ENCODE peak calls at places on chromosomes 12 and 14, in four cellular contexts. One of them, this sample, is unnamed.

GRCh38 chr14:69535230-69535848 is 39.3 kb downstream of the CCDC177 start:
- DNase-seq in stimulated activated CD4-positive, alpha-beta T cell treated with anti-CD3 and anti-CD28 coated beads, Interleukin-12 subunit alpha, Interleukin-12 subunit beta, amount 100 ng/mL, for 48 hours: no peak
- DNase-seq in amniotic epithelial cell: peak
- DNase-seq in activated T-cell treated with anti-CD3 and anti-CD28 coated beads for 1 hour: no peak
- DNase-seq in this sample: peak

GRCh38 chr12:113640837-113641236 is 169.2 kb upstream of the LHX5 start:
- DNase-seq in amniotic epithelial cell: no peak
- DNase-seq in activated T-cell treated with anti-CD3 and anti-CD28 coated beads for 1 hour: no peak
- DNase-seq in stimulated activated CD4-positive, alpha-beta T cell treated with anti-CD3 and anti-CD28 coated beads, Interleukin-12 subunit alpha, Interleukin-12 subunit beta, amount 100 ng/mL, for 48 hours: no peak
- DNase-seq in this sample: no peak

GRCh38 chr12:117141097-117141898 is 42.1 kb upstream of the TESC start:
- DNase-seq in activated T-cell treated with anti-CD3 and anti-CD28 coated beads for 1 hour: no peak
- DNase-seq in stimulated activated CD4-positive, alpha-beta T cell treated with anti-CD3 and anti-CD28 coated beads, Interleukin-12 subunit alpha, Interleukin-12 subunit beta, amount 100 ng/mL, for 48 hours: no peak
- DNase-seq in amniotic epithelial cell: no peak
- DNase-seq in this sample: no peak

GRCh38 chr14:75476274-75476995 is 45.8 kb upstream of the BATF start:
- DNase-seq in stimulated activated CD4-positive, alpha-beta T cell treated with anti-CD3 and anti-CD28 coated beads, Interleukin-12 subunit alpha, Interleukin-12 subunit beta, amount 100 ng/mL, for 48 hours: no peak
- DNase-seq in activated T-cell treated with anti-CD3 and anti-CD28 coated beads for 1 hour: no peak
- DNase-seq in amniotic epithelial cell: peak
- DNase-seq in this sample: no peak

GRCh38 chr12:120091371-120092090 is 25.0 kb downstream of the RAB35 start:
- DNase-seq in amniotic epithelial cell: no peak
- DNase-seq in stimulated activated CD4-positive, alpha-beta T cell treated with anti-CD3 and anti-CD28 coated beads, Interleukin-12 subunit alpha, Interleukin-12 subunit beta, amount 100 ng/mL, for 48 hours: no peak
- DNase-seq in activated T-cell treated with anti-CD3 and anti-CD28 coated beads for 1 hour: no peak
- DNase-seq in this sample: no peak

GRCh38 chr14:104897286-104898194 is 27.1 kb upstream of the PLD4 start:
- DNase-seq in activated T-cell treated with anti-CD3 and anti-CD28 coated beads for 1 hour: no peak
- DNase-seq in amniotic epithelial cell: no peak
- DNase-seq in stimulated activated CD4-positive, alpha-beta T cell treated with anti-CD3 and anti-CD28 coated beads, Interleukin-12 subunit alpha, Interleukin-12 subunit beta, amount 100 ng/mL, for 48 hours: no peak
- DNase-seq in this sample: no peak

GRCh38 chr12:3523058-3523457 is 32.1 kb downstream of the PRMT8 start:
- DNase-seq in amniotic epithelial cell: no peak
- DNase-seq in stimulated activated CD4-positive, alpha-beta T cell treated with anti-CD3 and anti-CD28 coated beads, Interleukin-12 subunit alpha, Interleukin-12 subunit beta, amount 100 ng/mL, for 48 hours: no peak
- DNase-seq in activated T-cell treated with anti-CD3 and anti-CD28 coated beads for 1 hour: no peak
- DNase-seq in this sample: no peak

GRCh38 chr14:28931999-28932398 is 165.4 kb downstream of the FOXG1 start:
- DNase-seq in amniotic epithelial cell: no peak
- DNase-seq in activated T-cell treated with anti-CD3 and anti-CD28 coated beads for 1 hour: no peak
- DNase-seq in stimulated activated CD4-positive, alpha-beta T cell treated with anti-CD3 and anti-CD28 coated beads, Interleukin-12 subunit alpha, Interleukin-12 subunit beta, amount 100 ng/mL, for 48 hours: no peak
- DNase-seq in this sample: no peak

GRCh38 chr14:101825797-101826196 is 64.3 kb downstream of the PPP2R5C start:
- DNase-seq in stimulated activated CD4-positive, alpha-beta T cell treated with anti-CD3 and anti-CD28 coated beads, Interleukin-12 subunit alpha, Interleukin-12 subunit beta, amount 100 ng/mL, for 48 hours: no peak
- DNase-seq in amniotic epithelial cell: no peak
- DNase-seq in activated T-cell treated with anti-CD3 and anti-CD28 coated beads for 1 hour: no peak
- DNase-seq in this sample: no peak

GRCh38 chr12:22578328-22578727 is 34.0 kb upstream of the C2CD5 start:
- DNase-seq in activated T-cell treated with anti-CD3 and anti-CD28 coated beads for 1 hour: no peak
- DNase-seq in amniotic epithelial cell: no peak
- DNase-seq in stimulated activated CD4-positive, alpha-beta T cell treated with anti-CD3 and anti-CD28 coated beads, Interleukin-12 subunit alpha, Interleukin-12 subunit beta, amount 100 ng/mL, for 48 hours: no peak
- DNase-seq in this sample: no peak

GRCh38 chr14:100302616-100303015 is 3.6 kb downstream of the SLC25A29 start:
- DNase-seq in activated T-cell treated with anti-CD3 and anti-CD28 coated beads for 1 hour: no peak
- DNase-seq in amniotic epithelial cell: no peak
- DNase-seq in stimulated activated CD4-positive, alpha-beta T cell treated with anti-CD3 and anti-CD28 coated beads, Interleukin-12 subunit alpha, Interleukin-12 subunit beta, amount 100 ng/mL, for 48 hours: no peak
- DNase-seq in this sample: no peak

GRCh38 chr12:120488057-120488660 is 7.8 kb upstream of the DYNLL1 start:
- DNase-seq in stimulated activated CD4-positive, alpha-beta T cell treated with anti-CD3 and anti-CD28 coated beads, Interleukin-12 subunit alpha, Interleukin-12 subunit beta, amount 100 ng/mL, for 48 hours: no peak
- DNase-seq in activated T-cell treated with anti-CD3 and anti-CD28 coated beads for 1 hour: no peak
- DNase-seq in amniotic epithelial cell: peak
- DNase-seq in this sample: no peak

GRCh38 chr12:56629459-56630179 is 507 bp downstream of the BAZ2A start:
- DNase-seq in stimulated activated CD4-positive, alpha-beta T cell treated with anti-CD3 and anti-CD28 coated beads, Interleukin-12 subunit alpha, Interleukin-12 subunit beta, amount 100 ng/mL, for 48 hours: peak
- DNase-seq in activated T-cell treated with anti-CD3 and anti-CD28 coated beads for 1 hour: peak
- DNase-seq in amniotic epithelial cell: peak
- DNase-seq in this sample: peak

GRCh38 chr12:103431387-103431786 is 64.4 kb downstream of the C12orf42 start:
- DNase-seq in stimulated activated CD4-positive, alpha-beta T cell treated with anti-CD3 and anti-CD28 coated beads, Interleukin-12 subunit alpha, Interleukin-12 subunit beta, amount 100 ng/mL, for 48 hours: no peak
- DNase-seq in amniotic epithelial cell: no peak
- DNase-seq in activated T-cell treated with anti-CD3 and anti-CD28 coated beads for 1 hour: no peak
- DNase-seq in this sample: no peak

GRCh38 chr12:76471579-76471978 is 88.0 kb downstream of the OSBPL8 start:
- DNase-seq in amniotic epithelial cell: no peak
- DNase-seq in activated T-cell treated with anti-CD3 and anti-CD28 coated beads for 1 hour: no peak
- DNase-seq in stimulated activated CD4-positive, alpha-beta T cell treated with anti-CD3 and anti-CD28 coated beads, Interleukin-12 subunit alpha, Interleukin-12 subunit beta, amount 100 ng/mL, for 48 hours: no peak
- DNase-seq in this sample: no peak

GRCh38 chr12:572532-572899 is 90.7 kb downstream of the NINJ2 start:
- DNase-seq in stimulated activated CD4-positive, alpha-beta T cell treated with anti-CD3 and anti-CD28 coated beads, Interleukin-12 subunit alpha, Interleukin-12 subunit beta, amount 100 ng/mL, for 48 hours: no peak
- DNase-seq in activated T-cell treated with anti-CD3 and anti-CD28 coated beads for 1 hour: no peak
- DNase-seq in amniotic epithelial cell: peak
- DNase-seq in this sample: no peak

GRCh38 chr12:42633594-42633993 is 44.0 kb upstream of the PRICKLE1 start:
- DNase-seq in amniotic epithelial cell: no peak
- DNase-seq in stimulated activated CD4-positive, alpha-beta T cell treated with anti-CD3 and anti-CD28 coated beads, Interleukin-12 subunit alpha, Interleukin-12 subunit beta, amount 100 ng/mL, for 48 hours: no peak
- DNase-seq in activated T-cell treated with anti-CD3 and anti-CD28 coated beads for 1 hour: no peak
- DNase-seq in this sample: no peak

GRCh38 chr12:108102363-108102762 is 26.7 kb upstream of the WSCD2 start:
- DNase-seq in stimulated activated CD4-positive, alpha-beta T cell treated with anti-CD3 and anti-CD28 coated beads, Interleukin-12 subunit alpha, Interleukin-12 subunit beta, amount 100 ng/mL, for 48 hours: no peak
- DNase-seq in activated T-cell treated with anti-CD3 and anti-CD28 coated beads for 1 hour: no peak
- DNase-seq in amniotic epithelial cell: no peak
- DNase-seq in this sample: no peak

GRCh38 chr14:104800600-104801283 is at the start of gene ZBTB42:
- DNase-seq in amniotic epithelial cell: peak
- DNase-seq in activated T-cell treated with anti-CD3 and anti-CD28 coated beads for 1 hour: peak
- DNase-seq in stimulated activated CD4-positive, alpha-beta T cell treated with anti-CD3 and anti-CD28 coated beads, Interleukin-12 subunit alpha, Interleukin-12 subunit beta, amount 100 ng/mL, for 48 hours: peak
- DNase-seq in this sample: peak

GRCh38 chr12:53166837-53167236 is 13.7 kb upstream of the ZNF740 start:
- DNase-seq in activated T-cell treated with anti-CD3 and anti-CD28 coated beads for 1 hour: no peak
- DNase-seq in amniotic epithelial cell: no peak
- DNase-seq in stimulated activated CD4-positive, alpha-beta T cell treated with anti-CD3 and anti-CD28 coated beads, Interleukin-12 subunit alpha, Interleukin-12 subunit beta, amount 100 ng/mL, for 48 hours: no peak
- DNase-seq in this sample: no peak

GRCh38 chr14:104146651-104147345 is 8.4 kb downstream of the KIF26A start:
- DNase-seq in amniotic epithelial cell: no peak
- DNase-seq in activated T-cell treated with anti-CD3 and anti-CD28 coated beads for 1 hour: no peak
- DNase-seq in stimulated activated CD4-positive, alpha-beta T cell treated with anti-CD3 and anti-CD28 coated beads, Interleukin-12 subunit alpha, Interleukin-12 subunit beta, amount 100 ng/mL, for 48 hours: no peak
- DNase-seq in this sample: no peak

GRCh38 chr12:132498931-132499330 is 9.0 kb downstream of the FBRSL1 start:
- DNase-seq in stimulated activated CD4-positive, alpha-beta T cell treated with anti-CD3 and anti-CD28 coated beads, Interleukin-12 subunit alpha, Interleukin-12 subunit beta, amount 100 ng/mL, for 48 hours: no peak
- DNase-seq in activated T-cell treated with anti-CD3 and anti-CD28 coated beads for 1 hour: no peak
- DNase-seq in amniotic epithelial cell: no peak
- DNase-seq in this sample: no peak

This sample was measured in progenitor cell of endocrine pancreas.